ENCODE peak calls at places on chromosome 12, in eight cellular contexts. One of them, this sample, is unnamed.

GRCh38 chr12:120119395-120119973 is 2.9 kb upstream of the RAB35 start:
- DNase-seq in neural crest cell: no peak
- DNase-seq in left cardiac atrium: no peak
- DNase-seq in heart left ventricle: no peak
- DNase-seq in activated CD4-positive, alpha-beta T cell treated with anti-CD3 and anti-CD28 coated beads, Interleukin-2, amount 50 U/mL, for 1 hour: no peak
- DNase-seq in stomach: no peak
- DNase-seq in Jurkat, Clone E6-1: no peak
- DNase-seq in ELR: peak
- DNase-seq in this sample: no peak

GRCh38 chr12:91139264-91139663 is 28.0 kb upstream of the LUM start:
- DNase-seq in left cardiac atrium: no peak
- DNase-seq in Jurkat, Clone E6-1: no peak
- DNase-seq in heart left ventricle: no peak
- DNase-seq in ELR: no peak
- DNase-seq in activated CD4-positive, alpha-beta T cell treated with anti-CD3 and anti-CD28 coated beads, Interleukin-2, amount 50 U/mL, for 1 hour: no peak
- DNase-seq in stomach: no peak
- DNase-seq in neural crest cell: no peak
- DNase-seq in this sample: no peak

GRCh38 chr12:120261951-120262851 is 3.3 kb downstream of the PXN start:
- DNase-seq in heart left ventricle: no peak
- DNase-seq in left cardiac atrium: no peak
- DNase-seq in activated CD4-positive, alpha-beta T cell treated with anti-CD3 and anti-CD28 coated beads, Interleukin-2, amount 50 U/mL, for 1 hour: no peak
- DNase-seq in Jurkat, Clone E6-1: peak
- DNase-seq in neural crest cell: no peak
- DNase-seq in ELR: peak
- DNase-seq in stomach: no peak
- DNase-seq in this sample: no peak

GRCh38 chr12:57592551-57593165 is 1.7 kb downstream of the PIP4K2C start:
- DNase-seq in activated CD4-positive, alpha-beta T cell treated with anti-CD3 and anti-CD28 coated beads, Interleukin-2, amount 50 U/mL, for 1 hour: no peak
- DNase-seq in neural crest cell: no peak
- DNase-seq in Jurkat, Clone E6-1: no peak
- DNase-seq in left cardiac atrium: no peak
- DNase-seq in heart left ventricle: no peak
- DNase-seq in stomach: no peak
- DNase-seq in ELR: peak
- DNase-seq in this sample: no peak

GRCh38 chr12:133129368-133130037 is 571 bp downstream of the ZNF891 start:
- DNase-seq in left cardiac atrium: no peak
- DNase-seq in neural crest cell: no peak
- DNase-seq in Jurkat, Clone E6-1: no peak
- DNase-seq in ELR: peak
- DNase-seq in heart left ventricle: no peak
- DNase-seq in stomach: no peak
- DNase-seq in activated CD4-positive, alpha-beta T cell treated with anti-CD3 and anti-CD28 coated beads, Interleukin-2, amount 50 U/mL, for 1 hour: no peak
- DNase-seq in this sample: no peak

GRCh38 chr12:19093218-19093617 is 36.3 kb upstream of the PLEKHA5 start:
- DNase-seq in left cardiac atrium: no peak
- DNase-seq in stomach: no peak
- DNase-seq in heart left ventricle: no peak
- DNase-seq in ELR: peak
- DNase-seq in Jurkat, Clone E6-1: no peak
- DNase-seq in neural crest cell: no peak
- DNase-seq in activated CD4-positive, alpha-beta T cell treated with anti-CD3 and anti-CD28 coated beads, Interleukin-2, amount 50 U/mL, for 1 hour: no peak
- DNase-seq in this sample: no peak

GRCh38 chr12:49348781-49349180 is 2.1 kb downstream of the DNAJC22 start:
- DNase-seq in Jurkat, Clone E6-1: no peak
- DNase-seq in stomach: peak
- DNase-seq in heart left ventricle: no peak
- DNase-seq in activated CD4-positive, alpha-beta T cell treated with anti-CD3 and anti-CD28 coated beads, Interleukin-2, amount 50 U/mL, for 1 hour: no peak
- DNase-seq in neural crest cell: no peak
- DNase-seq in left cardiac atrium: no peak
- DNase-seq in ELR: no peak
- DNase-seq in this sample: no peak

GRCh38 chr12:41965996-41966395 is 178.7 kb downstream of the GXYLT1 start:
- DNase-seq in neural crest cell: no peak
- DNase-seq in activated CD4-positive, alpha-beta T cell treated with anti-CD3 and anti-CD28 coated beads, Interleukin-2, amount 50 U/mL, for 1 hour: no peak
- DNase-seq in ELR: no peak
- DNase-seq in Jurkat, Clone E6-1: no peak
- DNase-seq in heart left ventricle: no peak
- DNase-seq in left cardiac atrium: no peak
- DNase-seq in stomach: no peak
- DNase-seq in this sample: no peak

GRCh38 chr12:120230326-120230973 is 29.5 kb upstream of the RPLP0 start:
- DNase-seq in heart left ventricle: peak
- DNase-seq in Jurkat, Clone E6-1: no peak
- DNase-seq in ELR: peak
- DNase-seq in activated CD4-positive, alpha-beta T cell treated with anti-CD3 and anti-CD28 coated beads, Interleukin-2, amount 50 U/mL, for 1 hour: no peak
- DNase-seq in neural crest cell: no peak
- DNase-seq in left cardiac atrium: peak
- DNase-seq in stomach: peak
- DNase-seq in this sample: peak

GRCh38 chr12:12907552-12907951 is 16.2 kb downstream of the GPRC5A start:
- DNase-seq in ELR: no peak
- DNase-seq in left cardiac atrium: no peak
- DNase-seq in stomach: no peak
- DNase-seq in neural crest cell: no peak
- DNase-seq in Jurkat, Clone E6-1: no peak
- DNase-seq in activated CD4-positive, alpha-beta T cell treated with anti-CD3 and anti-CD28 coated beads, Interleukin-2, amount 50 U/mL, for 1 hour: no peak
- DNase-seq in heart left ventricle: no peak
- DNase-seq in this sample: no peak

GRCh38 chr12:105409881-105410471 is 79.5 kb downstream of the C12orf75 start:
- DNase-seq in left cardiac atrium: peak
- DNase-seq in Jurkat, Clone E6-1: peak
- DNase-seq in ELR: peak
- DNase-seq in activated CD4-positive, alpha-beta T cell treated with anti-CD3 and anti-CD28 coated beads, Interleukin-2, amount 50 U/mL, for 1 hour: no peak
- DNase-seq in heart left ventricle: peak
- DNase-seq in stomach: peak
- DNase-seq in neural crest cell: no peak
- DNase-seq in this sample: peak

GRCh38 chr12:98464155-98464554 is 51.2 kb upstream of the TMPO start:
- DNase-seq in neural crest cell: no peak
- DNase-seq in heart left ventricle: no peak
- DNase-seq in ELR: no peak
- DNase-seq in stomach: no peak
- DNase-seq in Jurkat, Clone E6-1: no peak
- DNase-seq in activated CD4-positive, alpha-beta T cell treated with anti-CD3 and anti-CD28 coated beads, Interleukin-2, amount 50 U/mL, for 1 hour: no peak
- DNase-seq in left cardiac atrium: no peak
- DNase-seq in this sample: no peak

GRCh38 chr12:76143343-76144252 is 59.1 kb upstream of the NAP1L1 start:
- DNase-seq in neural crest cell: no peak
- DNase-seq in heart left ventricle: no peak
- DNase-seq in stomach: no peak
- DNase-seq in left cardiac atrium: no peak
- DNase-seq in activated CD4-positive, alpha-beta T cell treated with anti-CD3 and anti-CD28 coated beads, Interleukin-2, amount 50 U/mL, for 1 hour: peak
- DNase-seq in Jurkat, Clone E6-1: peak
- DNase-seq in ELR: no peak
- DNase-seq in this sample: no peak

GRCh38 chr12:81077329-81077685 is 572 bp upstream of the ACSS3 start:
- DNase-seq in neural crest cell: no peak
- DNase-seq in Jurkat, Clone E6-1: no peak
- DNase-seq in ELR: no peak
- DNase-seq in heart left ventricle: peak
- DNase-seq in stomach: no peak
- DNase-seq in activated CD4-positive, alpha-beta T cell treated with anti-CD3 and anti-CD28 coated beads, Interleukin-2, amount 50 U/mL, for 1 hour: no peak
- DNase-seq in left cardiac atrium: peak
- DNase-seq in this sample: peak

GRCh38 chr12:110718222-110718908 is 24.3 kb downstream of the PPP1CC start:
- DNase-seq in Jurkat, Clone E6-1: no peak
- DNase-seq in neural crest cell: no peak
- DNase-seq in heart left ventricle: no peak
- DNase-seq in left cardiac atrium: no peak
- DNase-seq in ELR: no peak
- DNase-seq in stomach: no peak
- DNase-seq in activated CD4-positive, alpha-beta T cell treated with anti-CD3 and anti-CD28 coated beads, Interleukin-2, amount 50 U/mL, for 1 hour: no peak
- DNase-seq in this sample: no peak

GRCh38 chr12:113186666-113187325 is 1.3 kb downstream of the RITA1 start:
- DNase-seq in left cardiac atrium: no peak
- DNase-seq in heart left ventricle: no peak
- DNase-seq in neural crest cell: no peak
- DNase-seq in Jurkat, Clone E6-1: no peak
- DNase-seq in activated CD4-positive, alpha-beta T cell treated with anti-CD3 and anti-CD28 coated beads, Interleukin-2, amount 50 U/mL, for 1 hour: no peak
- DNase-seq in stomach: no peak
- DNase-seq in ELR: no peak
- DNase-seq in this sample: no peak

GRCh38 chr12:105212431-105212830 is 23.5 kb downstream of the APPL2 start:
- DNase-seq in Jurkat, Clone E6-1: no peak
- DNase-seq in heart left ventricle: no peak
- DNase-seq in neural crest cell: no peak
- DNase-seq in activated CD4-positive, alpha-beta T cell treated with anti-CD3 and anti-CD28 coated beads, Interleukin-2, amount 50 U/mL, for 1 hour: no peak
- DNase-seq in left cardiac atrium: no peak
- DNase-seq in ELR: peak
- DNase-seq in stomach: no peak
- DNase-seq in this sample: no peak

GRCh38 chr12:75636607-75637006 is 125.2 kb upstream of the KRR1 start:
- DNase-seq in Jurkat, Clone E6-1: no peak
- DNase-seq in activated CD4-positive, alpha-beta T cell treated with anti-CD3 and anti-CD28 coated beads, Interleukin-2, amount 50 U/mL, for 1 hour: no peak
- DNase-seq in left cardiac atrium: no peak
- DNase-seq in neural crest cell: no peak
- DNase-seq in heart left ventricle: no peak
- DNase-seq in ELR: no peak
- DNase-seq in stomach: no peak
- DNase-seq in this sample: no peak

GRCh38 chr12:127400231-127400630 is 866.7 kb upstream of the TMEM132C start:
- DNase-seq in left cardiac atrium: no peak
- DNase-seq in stomach: no peak
- DNase-seq in activated CD4-positive, alpha-beta T cell treated with anti-CD3 and anti-CD28 coated beads, Interleukin-2, amount 50 U/mL, for 1 hour: no peak
- DNase-seq in ELR: peak
- DNase-seq in Jurkat, Clone E6-1: no peak
- DNase-seq in neural crest cell: no peak
- DNase-seq in heart left ventricle: no peak
- DNase-seq in this sample: no peak

GRCh38 chr12:75981773-75982564 is 49.6 kb downstream of the PHLDA1 start:
- DNase-seq in neural crest cell: no peak
- DNase-seq in stomach: no peak
- DNase-seq in activated CD4-positive, alpha-beta T cell treated with anti-CD3 and anti-CD28 coated beads, Interleukin-2, amount 50 U/mL, for 1 hour: no peak
- DNase-seq in ELR: no peak
- DNase-seq in left cardiac atrium: no peak
- DNase-seq in Jurkat, Clone E6-1: no peak
- DNase-seq in heart left ventricle: peak
- DNase-seq in this sample: no peak

GRCh38 chr12:66188584-66189475 is at the start of gene IRAK3:
- DNase-seq in activated CD4-positive, alpha-beta T cell treated with anti-CD3 and anti-CD28 coated beads, Interleukin-2, amount 50 U/mL, for 1 hour: peak
- DNase-seq in ELR: peak
- DNase-seq in neural crest cell: peak
- DNase-seq in stomach: peak
- DNase-seq in Jurkat, Clone E6-1: no peak
- DNase-seq in heart left ventricle: peak
- DNase-seq in left cardiac atrium: peak
- DNase-seq in this sample: peak

GRCh38 chr12:20044836-20045235 is 323.5 kb upstream of the PDE3A start:
- DNase-seq in ELR: no peak
- DNase-seq in activated CD4-positive, alpha-beta T cell treated with anti-CD3 and anti-CD28 coated beads, Interleukin-2, amount 50 U/mL, for 1 hour: no peak
- DNase-seq in heart left ventricle: no peak
- DNase-seq in stomach: no peak
- DNase-seq in Jurkat, Clone E6-1: no peak
- DNase-seq in left cardiac atrium: no peak
- DNase-seq in neural crest cell: no peak
- DNase-seq in this sample: no peak

GRCh38 chr12:15323530-15323929 is 1.2 kb downstream of the PTPRO start:
- DNase-seq in activated CD4-positive, alpha-beta T cell treated with anti-CD3 and anti-CD28 coated beads, Interleukin-2, amount 50 U/mL, for 1 hour: no peak
- DNase-seq in left cardiac atrium: no peak
- DNase-seq in stomach: no peak
- DNase-seq in ELR: no peak
- DNase-seq in neural crest cell: no peak
- DNase-seq in heart left ventricle: no peak
- DNase-seq in Jurkat, Clone E6-1: no peak
- DNase-seq in this sample: no peak

GRCh38 chr12:9718968-9719367 is 13.9 kb downstream of the CLECL1 start:
- DNase-seq in ELR: no peak
- DNase-seq in neural crest cell: no peak
- DNase-seq in Jurkat, Clone E6-1: no peak
- DNase-seq in left cardiac atrium: no peak
- DNase-seq in activated CD4-positive, alpha-beta T cell treated with anti-CD3 and anti-CD28 coated beads, Interleukin-2, amount 50 U/mL, for 1 hour: no peak
- DNase-seq in stomach: no peak
- DNase-seq in heart left ventricle: no peak
- DNase-seq in this sample: no peak

GRCh38 chr12:53798575-53798974 is 46.8 kb upstream of the CISTR start:
- DNase-seq in activated CD4-positive, alpha-beta T cell treated with anti-CD3 and anti-CD28 coated beads, Interleukin-2, amount 50 U/mL, for 1 hour: no peak
- DNase-seq in ELR: peak
- DNase-seq in heart left ventricle: no peak
- DNase-seq in neural crest cell: no peak
- DNase-seq in Jurkat, Clone E6-1: no peak
- DNase-seq in stomach: no peak
- DNase-seq in left cardiac atrium: no peak
- DNase-seq in this sample: no peak

GRCh38 chr12:68349921-68350606 is 17.9 kb upstream of the MDM1 start:
- DNase-seq in ELR: no peak
- DNase-seq in left cardiac atrium: no peak
- DNase-seq in neural crest cell: no peak
- DNase-seq in stomach: no peak
- DNase-seq in activated CD4-positive, alpha-beta T cell treated with anti-CD3 and anti-CD28 coated beads, Interleukin-2, amount 50 U/mL, for 1 hour: no peak
- DNase-seq in Jurkat, Clone E6-1: no peak
- DNase-seq in heart left ventricle: no peak
- DNase-seq in this sample: no peak

GRCh38 chr12:87991483-87991882 is 37.7 kb downstream of the C12orf50 start:
- DNase-seq in ELR: no peak
- DNase-seq in heart left ventricle: no peak
- DNase-seq in left cardiac atrium: no peak
- DNase-seq in Jurkat, Clone E6-1: no peak
- DNase-seq in activated CD4-positive, alpha-beta T cell treated with anti-CD3 and anti-CD28 coated beads, Interleukin-2, amount 50 U/mL, for 1 hour: no peak
- DNase-seq in stomach: no peak
- DNase-seq in neural crest cell: no peak
- DNase-seq in this sample: no peak

GRCh38 chr12:810635-811415 is 58.4 kb downstream of the WNK1 start:
- DNase-seq in activated CD4-positive, alpha-beta T cell treated with anti-CD3 and anti-CD28 coated beads, Interleukin-2, amount 50 U/mL, for 1 hour: no peak
- DNase-seq in heart left ventricle: no peak
- DNase-seq in stomach: no peak
- DNase-seq in Jurkat, Clone E6-1: no peak
- DNase-seq in left cardiac atrium: no peak
- DNase-seq in neural crest cell: no peak
- DNase-seq in ELR: no peak
- DNase-seq in this sample: no peak

GRCh38 chr12:129762436-129762835 is 141.4 kb downstream of the TMEM132D start:
- DNase-seq in left cardiac atrium: no peak
- DNase-seq in activated CD4-positive, alpha-beta T cell treated with anti-CD3 and anti-CD28 coated beads, Interleukin-2, amount 50 U/mL, for 1 hour: no peak
- DNase-seq in stomach: no peak
- DNase-seq in heart left ventricle: no peak
- DNase-seq in Jurkat, Clone E6-1: no peak
- DNase-seq in ELR: no peak
- DNase-seq in neural crest cell: no peak
- DNase-seq in this sample: no peak

GRCh38 chr12:2336409-2336829 is 283.6 kb downstream of the CACNA1C start:
- DNase-seq in stomach: no peak
- DNase-seq in neural crest cell: no peak
- DNase-seq in activated CD4-positive, alpha-beta T cell treated with anti-CD3 and anti-CD28 coated beads, Interleukin-2, amount 50 U/mL, for 1 hour: no peak
- DNase-seq in heart left ventricle: no peak
- DNase-seq in Jurkat, Clone E6-1: no peak
- DNase-seq in ELR: peak
- DNase-seq in left cardiac atrium: no peak
- DNase-seq in this sample: no peak

This sample was measured in psoas muscle.